ENCODE peak calls at places on chromosomes 6 and 20, in eight cellular contexts. One of them, this sample, is unnamed.

GRCh38 chr6:131023834-131024504 is 39.1 kb downstream of the EPB41L2 start:
- DNase-seq in stimulated activated CD4-positive, alpha-beta T cell treated with anti-CD3 and anti-CD28 coated beads, Interleukin-1b, Interleukin-23, amount 100 ng/mL, for 24 hours: no peak
- DNase-seq in NCI-H1105: no peak
- DNase-seq in hippocampal formation: no peak
- DNase-seq in H54: no peak
- DNase-seq in CD4-positive, alpha-beta memory T cell: no peak
- DNase-seq in NCI-H524 treated with DMSO at 0.1 percent for 48 hours: no peak
- DNase-seq in EL: peak; percentile 71
- DNase-seq in this sample: peak; percentile 21

GRCh38 chr20:24651171-24651972 is 181.9 kb downstream of the SYNDIG1 start:
- DNase-seq in stimulated activated CD4-positive, alpha-beta T cell treated with anti-CD3 and anti-CD28 coated beads, Interleukin-1b, Interleukin-23, amount 100 ng/mL, for 24 hours: no peak
- DNase-seq in NCI-H524 treated with DMSO at 0.1 percent for 48 hours: no peak
- DNase-seq in H54: peak; percentile 63
- DNase-seq in NCI-H1105: no peak
- DNase-seq in hippocampal formation: no peak
- DNase-seq in CD4-positive, alpha-beta memory T cell: no peak
- DNase-seq in EL: peak; percentile 94
- DNase-seq in this sample: peak; percentile 61

GRCh38 chr20:32439132-32439829 is 81.2 kb downstream of the ASXL1 start:
- DNase-seq in NCI-H524 treated with DMSO at 0.1 percent for 48 hours: no peak
- DNase-seq in CD4-positive, alpha-beta memory T cell: no peak
- DNase-seq in EL: peak; percentile 57
- DNase-seq in H54: no peak
- DNase-seq in stimulated activated CD4-positive, alpha-beta T cell treated with anti-CD3 and anti-CD28 coated beads, Interleukin-1b, Interleukin-23, amount 100 ng/mL, for 24 hours: no peak
- DNase-seq in hippocampal formation: peak; percentile 11
- DNase-seq in NCI-H1105: no peak
- DNase-seq in this sample: no peak

GRCh38 chr20:47351643-47352331 is 4.7 kb downstream of the ZMYND8 start:
- DNase-seq in NCI-H1105: peak; percentile 54
- DNase-seq in NCI-H524 treated with DMSO at 0.1 percent for 48 hours: no peak
- DNase-seq in EL: no peak
- DNase-seq in stimulated activated CD4-positive, alpha-beta T cell treated with anti-CD3 and anti-CD28 coated beads, Interleukin-1b, Interleukin-23, amount 100 ng/mL, for 24 hours: no peak
- DNase-seq in hippocampal formation: peak; percentile 73
- DNase-seq in CD4-positive, alpha-beta memory T cell: no peak
- DNase-seq in H54: no peak
- DNase-seq in this sample: no peak

GRCh38 chr6:16669227-16669626 is 92.0 kb downstream of the ATXN1 start:
- DNase-seq in stimulated activated CD4-positive, alpha-beta T cell treated with anti-CD3 and anti-CD28 coated beads, Interleukin-1b, Interleukin-23, amount 100 ng/mL, for 24 hours: peak; percentile 24
- DNase-seq in NCI-H1105: no peak
- DNase-seq in EL: peak; percentile 6
- DNase-seq in hippocampal formation: no peak
- DNase-seq in H54: no peak
- DNase-seq in NCI-H524 treated with DMSO at 0.1 percent for 48 hours: no peak
- DNase-seq in CD4-positive, alpha-beta memory T cell: peak; percentile 58
- DNase-seq in this sample: no peak

GRCh38 chr6:41527721-41528408 is 18.3 kb upstream of the FOXP4 start:
- DNase-seq in stimulated activated CD4-positive, alpha-beta T cell treated with anti-CD3 and anti-CD28 coated beads, Interleukin-1b, Interleukin-23, amount 100 ng/mL, for 24 hours: no peak
- DNase-seq in EL: peak; percentile 23
- DNase-seq in NCI-H524 treated with DMSO at 0.1 percent for 48 hours: no peak
- DNase-seq in NCI-H1105: no peak
- DNase-seq in hippocampal formation: no peak
- DNase-seq in CD4-positive, alpha-beta memory T cell: no peak
- DNase-seq in H54: no peak
- DNase-seq in this sample: no peak

GRCh38 chr6:159633196-159633595 is 59.8 kb downstream of the SOD2 start:
- DNase-seq in H54: peak; percentile 6
- DNase-seq in NCI-H524 treated with DMSO at 0.1 percent for 48 hours: no peak
- DNase-seq in stimulated activated CD4-positive, alpha-beta T cell treated with anti-CD3 and anti-CD28 coated beads, Interleukin-1b, Interleukin-23, amount 100 ng/mL, for 24 hours: no peak
- DNase-seq in EL: peak; percentile 39
- DNase-seq in NCI-H1105: peak; percentile 4
- DNase-seq in hippocampal formation: no peak
- DNase-seq in CD4-positive, alpha-beta memory T cell: no peak
- DNase-seq in this sample: peak; percentile 18

GRCh38 chr20:3167738-3168078 is 5.6 kb downstream of the LZTS3 start:
- DNase-seq in NCI-H1105: no peak
- DNase-seq in H54: no peak
- DNase-seq in NCI-H524 treated with DMSO at 0.1 percent for 48 hours: no peak
- DNase-seq in hippocampal formation: no peak
- DNase-seq in stimulated activated CD4-positive, alpha-beta T cell treated with anti-CD3 and anti-CD28 coated beads, Interleukin-1b, Interleukin-23, amount 100 ng/mL, for 24 hours: no peak
- DNase-seq in CD4-positive, alpha-beta memory T cell: no peak
- DNase-seq in EL: no peak
- DNase-seq in this sample: no peak

GRCh38 chr20:9258891-9259290 is 190.0 kb downstream of the PLCB4 start:
- DNase-seq in H54: no peak
- DNase-seq in NCI-H524 treated with DMSO at 0.1 percent for 48 hours: no peak
- DNase-seq in stimulated activated CD4-positive, alpha-beta T cell treated with anti-CD3 and anti-CD28 coated beads, Interleukin-1b, Interleukin-23, amount 100 ng/mL, for 24 hours: no peak
- DNase-seq in EL: no peak
- DNase-seq in hippocampal formation: no peak
- DNase-seq in CD4-positive, alpha-beta memory T cell: no peak
- DNase-seq in NCI-H1105: no peak
- DNase-seq in this sample: no peak

GRCh38 chr6:108581237-108581931 is 20.7 kb downstream of the FOXO3 start:
- DNase-seq in hippocampal formation: no peak
- DNase-seq in H54: no peak
- DNase-seq in NCI-H524 treated with DMSO at 0.1 percent for 48 hours: no peak
- DNase-seq in CD4-positive, alpha-beta memory T cell: no peak
- DNase-seq in EL: peak; percentile 81
- DNase-seq in NCI-H1105: peak; percentile 53
- DNase-seq in stimulated activated CD4-positive, alpha-beta T cell treated with anti-CD3 and anti-CD28 coated beads, Interleukin-1b, Interleukin-23, amount 100 ng/mL, for 24 hours: no peak
- DNase-seq in this sample: no peak

GRCh38 chr6:156752666-156753301 is 24.4 kb upstream of the ARID1B start:
- DNase-seq in NCI-H524 treated with DMSO at 0.1 percent for 48 hours: no peak
- DNase-seq in NCI-H1105: no peak
- DNase-seq in EL: no peak
- DNase-seq in stimulated activated CD4-positive, alpha-beta T cell treated with anti-CD3 and anti-CD28 coated beads, Interleukin-1b, Interleukin-23, amount 100 ng/mL, for 24 hours: no peak
- DNase-seq in CD4-positive, alpha-beta memory T cell: no peak
- DNase-seq in H54: no peak
- DNase-seq in hippocampal formation: no peak
- DNase-seq in this sample: no peak

GRCh38 chr6:28134015-28134414 is 7.7 kb upstream of the ZKSCAN8 start:
- DNase-seq in stimulated activated CD4-positive, alpha-beta T cell treated with anti-CD3 and anti-CD28 coated beads, Interleukin-1b, Interleukin-23, amount 100 ng/mL, for 24 hours: no peak
- DNase-seq in EL: peak; percentile 59
- DNase-seq in hippocampal formation: no peak
- DNase-seq in NCI-H1105: peak; percentile 20
- DNase-seq in CD4-positive, alpha-beta memory T cell: no peak
- DNase-seq in NCI-H524 treated with DMSO at 0.1 percent for 48 hours: no peak
- DNase-seq in H54: no peak
- DNase-seq in this sample: peak; percentile 47

GRCh38 chr6:160139420-160139851 is 17.8 kb downstream of the SLC22A1 start:
- DNase-seq in NCI-H524 treated with DMSO at 0.1 percent for 48 hours: no peak
- DNase-seq in NCI-H1105: no peak
- DNase-seq in stimulated activated CD4-positive, alpha-beta T cell treated with anti-CD3 and anti-CD28 coated beads, Interleukin-1b, Interleukin-23, amount 100 ng/mL, for 24 hours: no peak
- DNase-seq in EL: peak; percentile 96
- DNase-seq in H54: peak; percentile 49
- DNase-seq in CD4-positive, alpha-beta memory T cell: no peak
- DNase-seq in hippocampal formation: no peak
- DNase-seq in this sample: peak; percentile 65

GRCh38 chr6:128474481-128474880 is 45.9 kb downstream of the PTPRK start:
- DNase-seq in EL: peak; percentile 70
- DNase-seq in stimulated activated CD4-positive, alpha-beta T cell treated with anti-CD3 and anti-CD28 coated beads, Interleukin-1b, Interleukin-23, amount 100 ng/mL, for 24 hours: no peak
- DNase-seq in NCI-H524 treated with DMSO at 0.1 percent for 48 hours: no peak
- DNase-seq in CD4-positive, alpha-beta memory T cell: no peak
- DNase-seq in hippocampal formation: no peak
- DNase-seq in NCI-H1105: no peak
- DNase-seq in H54: no peak
- DNase-seq in this sample: no peak

GRCh38 chr20:50050660-50051308 is 62.2 kb downstream of the UBE2V1 start:
- DNase-seq in CD4-positive, alpha-beta memory T cell: no peak
- DNase-seq in stimulated activated CD4-positive, alpha-beta T cell treated with anti-CD3 and anti-CD28 coated beads, Interleukin-1b, Interleukin-23, amount 100 ng/mL, for 24 hours: no peak
- DNase-seq in EL: no peak
- DNase-seq in hippocampal formation: no peak
- DNase-seq in NCI-H1105: no peak
- DNase-seq in NCI-H524 treated with DMSO at 0.1 percent for 48 hours: no peak
- DNase-seq in H54: no peak
- DNase-seq in this sample: no peak